ENCODE peak calls at places on chromosomes 2 and 18, in seven cellular contexts. K, Y, H, E, M, L and O are unnamed samples. For H3K36me3, the result is how much of the 10 kb centered on the place peaks cover.

GRCh38 chr2:73984922-73985317 is 210 bp downstream of the TET3 start:
- DNase-seq in E (peak), M (peak), Y (no peak), H (peak), L (no peak), K (no peak), O (no peak)

GRCh38 chr2:107595749-107596148 is 230.9 kb upstream of the RGPD4 start:
- DNase-seq in E (no peak), M (no peak), K (no peak), L (no peak), H (no peak), Y (no peak), O (no peak)

GRCh38 chr2:10048501-10049171 is 5.3 kb downstream of the KLF11 start:
- DNase-seq in E (no peak), H (peak), K (peak), Y (no peak), L (no peak), M (no peak), O (peak)

GRCh38 chr18:45046961-45047360 is 366.3 kb downstream of the SETBP1 start:
- DNase-seq in L (no peak), Y (no peak), K (no peak), H (no peak), M (no peak), E (no peak), O (no peak)

GRCh38 chr18:58671122-58671940 is at the start of gene MALT1:
- DNase-seq in M (peak), K (peak), L (peak), H (peak), E (peak), Y (peak), O (peak)

GRCh38 chr2:113240150-113240914 is 38.4 kb downstream of the PAX8 start:
- DNase-seq in K (peak), L (peak), H (peak), Y (no peak), M (peak), E (peak), O (peak)

GRCh38 chr2:45782968-45783367 is 131.5 kb downstream of the PRKCE start:
- DNase-seq in M (no peak), E (no peak), K (no peak), H (no peak), Y (no peak), L (no peak), O (no peak)

GRCh38 chr18:61929881-61930640 is 37.3 kb upstream of the RNF152 start:
- DNase-seq in Y (no peak), K (peak), E (no peak), M (no peak), H (no peak), L (no peak), O (no peak)

GRCh38 chr18:27901424-27902226 is 275.3 kb downstream of the CDH2 start:
- DNase-seq in K (no peak), L (no peak), H (no peak), E (no peak), Y (no peak), M (no peak), O (no peak)

GRCh38 chr2:23692263-23692662 is 234.7 kb downstream of the ATAD2B start:
- DNase-seq in M (no peak), L (no peak), H (peak), K (no peak), Y (no peak), E (no peak), O (peak)

GRCh38 chr2:163877316-163877715 is 141.5 kb upstream of the FIGN start:
- DNase-seq in M (no peak), Y (no peak), E (no peak), H (no peak), K (peak), L (no peak), O (no peak)

GRCh38 chr2:217023611-217024010 is 163.7 kb upstream of the TNP1 start:
- DNase-seq in M (no peak), L (no peak), Y (no peak), E (no peak), H (no peak), K (no peak), O (no peak)

GRCh38 chr2:118207889-118208288 is 119.6 kb downstream of the INSIG2 start:
- DNase-seq in L (no peak), Y (no peak), M (peak), E (peak), H (no peak), K (no peak), O (peak)

GRCh38 chr2:67476808-67477790 is 80.0 kb downstream of the ETAA1 start:
- DNase-seq in L (no peak), E (peak), K (peak), M (no peak), Y (no peak), H (no peak), O (no peak)

GRCh38 chr2:38526195-38526594 is 76.5 kb downstream of the HNRNPLL start:
- DNase-seq in E (no peak), Y (no peak), K (no peak), L (no peak), H (no peak), M (no peak), O (no peak)

GRCh38 chr2:112087346-112088020 is 32.4 kb downstream of the TMEM87B start:
- DNase-seq in K (no peak), M (no peak), L (no peak), E (no peak), Y (peak), H (no peak), O (no peak)

GRCh38 chr2:36489296-36489695 is 108.7 kb downstream of the FEZ2 start:
- DNase-seq in K (peak), Y (no peak), L (no peak), M (no peak), E (no peak), H (no peak), O (no peak)

GRCh38 chr2:210459925-210460862 is 16.4 kb downstream of the LANCL1 start:
- DNase-seq in E (no peak), M (no peak), H (no peak), K (no peak), Y (no peak), L (no peak), O (no peak)

GRCh38 chr2:150679456-150680120 is 192.1 kb upstream of the RND3 start:
- DNase-seq in M (no peak), E (no peak), K (no peak), Y (no peak), H (no peak), L (no peak), O (no peak)

GRCh38 chr2:235521844-235522243 is 28.0 kb downstream of the AGAP1 start:
- DNase-seq in M (peak), Y (no peak), K (no peak), E (no peak), H (no peak), L (no peak), O (no peak)

GRCh38 chr2:67182884-67183283 is 214.2 kb upstream of the ETAA1 start:
- DNase-seq in L (no peak), Y (no peak), M (no peak), E (no peak), K (no peak), H (no peak), O (no peak)

GRCh38 chr2:132923787-132924186 is 253.8 kb upstream of the LYPD1 start:
- DNase-seq in H (no peak), Y (no peak), M (no peak), L (no peak), K (no peak), E (no peak), O (no peak)

GRCh38 chr2:187586091-187586632 is 31.9 kb upstream of the TFPI start:
- DNase-seq in M (no peak), H (no peak), K (peak), Y (peak), L (no peak), E (no peak), O (no peak)

GRCh38 chr2:191995285-191995684 is 148.4 kb upstream of the CAVIN2 start:
- DNase-seq in L (no peak), H (no peak), K (peak), Y (no peak), M (no peak), E (no peak), O (no peak)

GRCh38 chr2:128504242-128505149 is 185.8 kb upstream of the HS6ST1 start:
- DNase-seq in L (no peak), M (peak), H (no peak), K (no peak), Y (peak), E (no peak), O (peak)

GRCh38 chr2:224956706-224957105 is 85.6 kb downstream of the DOCK10 start:
- DNase-seq in Y (no peak), H (no peak), E (peak), L (no peak), M (no peak), K (no peak), O (no peak)

GRCh38 chr2:167293172-167293781 is 405.0 kb downstream of the XIRP2 start:
- DNase-seq in H (no peak), M (no peak), L (no peak), Y (no peak), K (peak), E (no peak), O (no peak)

GRCh38 chr2:7722212-7722910 is 805.1 kb downstream of the RNF144A start:
- DNase-seq in L (no peak), M (no peak), Y (peak), K (no peak), H (no peak), E (no peak), O (no peak)

GRCh38 chr18:49812321-49813070 is 837 bp downstream of the ACAA2 start:
- DNase-seq in L (no peak), H (no peak), Y (no peak), K (peak), E (no peak), M (no peak), O (no peak)

GRCh38 chr2:239644016-239644415 is 243.2 kb upstream of the HDAC4 start:
- DNase-seq in E (no peak), L (no peak), M (no peak), K (no peak), Y (no peak), H (no peak), O (no peak)

GRCh38 chr2:137951606-137952005 is 12.7 kb upstream of the HNMT start:
- DNase-seq in Y (no peak), E (no peak), L (no peak), H (no peak), K (no peak), M (no peak), O (no peak)

GRCh38 chr2:45932278-45932975 is 281.0 kb downstream of the PRKCE start:
- DNase-seq in L (no peak), E (no peak), H (no peak), M (no peak), Y (no peak), K (no peak), O (no peak)

GRCh38 chr2:32495139-32495538 is 132.7 kb upstream of the TTC27 start:
- DNase-seq in Y (no peak), E (no peak), H (no peak), L (no peak), K (no peak), M (no peak), O (no peak)
- H3K36me3 ChIP-seq in Y (under half), E (under half), H (under half), L (under half), K (under half), M (half or more), O (half or more)

GRCh38 chr18:21933931-21934765 is 193.6 kb downstream of the MIB1 start:
- DNase-seq in E (no peak), H (no peak), L (no peak), M (no peak), K (no peak), Y (no peak), O (no peak)
- TF ChIP-seq CTCF in E (no peak), H (no peak), L (no peak), M (no peak), K (no peak), Y (no peak), O (no peak)

DNA sequence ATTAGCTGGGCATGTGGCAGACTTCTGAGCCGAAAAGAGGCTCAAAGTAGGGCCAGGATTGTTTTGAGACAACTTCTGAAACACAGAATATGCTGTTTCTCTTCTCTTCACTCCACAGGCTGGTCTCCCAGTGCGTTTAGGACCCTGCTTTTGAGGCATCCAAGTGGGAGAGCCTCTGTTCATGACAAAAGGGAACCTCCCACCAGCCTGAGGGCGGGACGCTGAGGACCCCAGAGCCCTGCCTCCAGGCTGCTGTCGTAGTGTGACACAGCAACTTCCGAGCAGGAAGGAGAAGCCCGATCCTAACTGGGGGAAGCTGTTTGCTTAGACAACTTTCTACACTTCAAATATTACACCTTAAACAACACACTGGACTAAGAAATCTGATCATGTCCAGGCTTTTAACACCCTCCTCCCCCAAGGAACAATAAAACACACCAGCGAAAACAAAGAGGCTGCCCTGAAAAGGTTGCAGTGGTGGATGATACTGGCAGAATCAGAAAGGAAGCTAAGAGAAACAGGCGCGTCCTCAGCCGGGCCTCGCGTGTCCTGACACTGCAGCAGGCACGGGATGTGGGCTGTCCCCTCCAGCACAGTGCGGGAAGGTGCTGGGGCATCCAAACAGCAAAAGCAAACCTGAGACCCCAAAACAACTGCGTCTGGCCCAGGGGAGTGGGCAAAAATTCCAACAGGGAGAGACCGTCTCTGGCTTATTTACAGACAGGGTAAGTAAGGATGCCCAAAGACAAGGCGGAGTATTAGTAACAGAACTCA is 9.3 kb downstream of the SERTAD2 start:
- DNase-seq in E (peak), H (peak), M (peak), K (peak), Y (no peak), L (peak), O (peak)
- TF ChIP-seq POLR2A in E (peak), H (peak), M (peak), K (no peak), Y (peak), L (no peak), O (peak)

DNA sequence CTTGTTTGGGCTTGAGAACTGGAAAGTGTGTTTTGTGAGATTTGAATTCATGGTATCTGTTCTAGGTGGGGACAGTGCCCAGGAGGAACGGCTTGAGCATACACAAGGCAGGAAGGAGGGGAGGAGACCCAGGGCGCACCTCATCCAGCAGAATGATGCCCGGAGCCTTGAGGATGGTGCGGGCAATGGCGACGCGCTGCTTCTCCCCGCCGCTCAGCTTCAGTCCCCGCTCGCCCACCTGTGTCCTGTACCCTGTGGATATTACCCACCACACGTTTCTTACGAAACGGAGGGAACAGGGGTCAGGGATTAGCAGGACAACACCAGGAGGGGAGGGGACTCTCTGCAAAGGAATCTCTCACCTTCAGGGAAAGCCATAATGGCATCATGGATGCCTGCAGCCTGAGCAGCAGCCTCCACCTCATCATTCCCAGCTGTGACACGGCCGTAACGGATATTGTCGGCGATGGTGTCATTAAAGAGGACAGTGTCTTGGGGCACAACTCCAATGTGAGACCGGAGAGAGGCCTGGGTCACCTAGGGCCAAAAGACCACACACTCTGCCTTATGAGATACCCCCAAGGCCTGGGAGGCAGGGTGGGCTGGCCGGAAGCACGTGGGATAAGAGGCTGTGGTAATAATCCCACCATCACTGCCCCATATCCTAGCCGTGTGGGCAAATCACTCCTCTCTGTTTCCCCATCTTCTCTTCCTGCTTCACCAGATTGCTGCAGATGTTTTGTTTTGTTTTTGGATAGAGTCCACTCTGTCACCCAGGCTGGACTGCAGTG is 4.2 kb downstream of the ZFAND2B start:
- DNase-seq in E (no peak), H (no peak), Y (no peak), M (no peak), K (no peak), L (no peak), O (no peak)
- H3K36me3 ChIP-seq in E (under half), H (under half), Y (under half), M (half or more), K (under half), L (under half), O (under half)

GRCh38 chr2:121479882-121480522 is 50.7 kb upstream of the RNU4ATAC start:
- DNase-seq in H (no peak), K (peak), M (peak), Y (no peak), L (no peak), E (peak), O (no peak)
- TF ChIP-seq CTCF in H (no peak), K (no peak), M (no peak), Y (no peak), L (peak), E (peak), O (no peak)

DNA sequence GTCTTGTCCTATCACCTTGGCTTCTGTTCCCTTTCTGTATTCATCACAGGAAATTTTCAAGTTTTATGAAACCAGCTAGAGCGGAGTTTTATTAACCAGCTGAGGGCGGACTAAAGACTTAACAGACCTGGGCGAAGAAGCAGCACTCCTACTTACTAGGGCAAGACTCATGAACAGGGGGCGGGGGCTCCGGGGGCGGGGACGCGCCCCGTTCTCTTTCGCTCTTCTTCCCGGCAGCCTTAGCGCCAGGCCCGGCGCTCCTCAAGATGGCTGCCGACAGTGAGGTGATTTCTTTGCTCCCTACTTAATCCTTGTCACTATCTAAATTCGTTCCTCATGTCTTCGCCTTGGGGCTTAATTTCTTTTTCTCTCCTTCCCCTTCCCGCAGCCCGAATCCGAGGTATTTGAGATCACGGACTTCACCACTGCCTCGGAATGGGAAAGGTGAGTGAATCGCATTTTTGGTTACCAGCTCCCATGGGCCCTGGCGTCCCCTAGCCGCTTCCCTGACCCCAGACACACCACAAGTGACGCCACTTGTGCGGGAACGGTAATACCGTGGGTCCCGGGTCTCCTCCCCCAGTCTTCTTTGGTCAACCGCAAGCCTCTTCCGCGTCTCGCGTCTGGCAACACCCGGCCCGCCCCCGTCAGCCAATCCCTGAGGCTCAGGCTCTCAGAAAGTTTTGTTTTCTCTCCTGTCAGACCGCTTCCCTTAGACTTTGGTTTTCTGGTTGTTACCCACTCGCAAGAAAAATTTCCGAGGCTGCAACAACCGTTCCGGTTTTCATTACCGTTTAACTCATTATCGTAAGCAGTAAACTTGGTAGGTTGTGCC is at the start of gene RAB3GAP1:
- DNase-seq in Y (peak), K (peak), H (peak), E (peak), L (peak), M (peak), O (peak)
- TF ChIP-seq POLR2A in Y (peak), K (peak), H (peak), E (peak), L (no peak), M (peak), O (no peak)

DNA sequence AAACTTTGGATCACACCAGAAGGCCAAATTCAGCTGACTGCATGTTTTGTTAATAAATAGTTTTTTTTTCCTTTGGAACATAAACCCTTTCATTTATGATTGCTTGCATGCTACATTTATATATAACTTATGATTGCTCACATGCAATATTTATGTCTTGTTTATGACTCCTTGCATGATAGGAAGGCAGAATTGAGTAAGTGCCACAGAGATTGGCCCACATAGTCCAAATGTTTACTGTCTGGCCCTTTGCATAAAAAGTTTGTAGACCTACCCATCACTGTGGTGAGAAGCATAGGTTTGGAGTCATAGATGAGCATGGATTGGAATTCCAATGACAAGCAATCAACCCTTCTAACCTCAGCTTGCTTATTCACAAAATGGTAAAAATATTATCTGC is 30.8 kb downstream of the WDFY1 start:
- DNase-seq in M (no peak), H (no peak), Y (no peak), E (no peak), K (no peak), L (no peak), O (no peak)
- H3K36me3 ChIP-seq in M (under half), H (under half), Y (under half), E (under half), K (under half), L (under half), O (under half)